ENCODE peak calls at places on chromosomes 13 and 19, in ten cellular contexts. B, V, M, U, J, P, T, A, W and S are unnamed samples.

GRCh38 chr13:60584976-60585375 is 188.0 kb downstream of the TDRD3 start:
- DNase-seq in T (peak; percentile 41), P (peak; percentile 54), U (no peak), W (no peak), B (peak; percentile 79), J (no peak), M (no peak), V (no peak), A (no peak), S (no peak)

GRCh38 chr19:40433391-40434216 is 7.8 kb upstream of the SERTAD1 start:
- DNase-seq in M (peak; percentile 91), B (peak; percentile 86), J (peak; percentile 52), W (peak; percentile 92), T (peak; percentile 96), U (peak; percentile 93), P (peak; percentile 91), A (peak; percentile 91), V (peak; percentile 93), S (peak; percentile 92)

GRCh38 chr13:30355405-30355741 is 48.0 kb upstream of the KATNAL1 start:
- DNase-seq in U (no peak), P (no peak), J (no peak), V (no peak), M (no peak), A (peak; percentile 45), T (no peak), W (no peak), B (peak; percentile 60), S (no peak)

GRCh38 chr19:49216076-49216475 is 58.5 kb downstream of the TRPM4 start:
- DNase-seq in J (no peak), W (no peak), A (no peak), T (peak; percentile 58), V (no peak), P (peak; percentile 71), B (no peak), U (no peak), M (no peak), S (peak; percentile 70)

GRCh38 chr19:30391052-30391451 is 18.9 kb downstream of the ZNF536 start:
- DNase-seq in P (no peak), J (no peak), V (no peak), M (no peak), T (no peak), U (no peak), A (no peak), B (no peak), W (no peak), S (no peak)

GRCh38 chr13:88345171-88345847 is 674.1 kb downstream of the SLITRK5 start:
- DNase-seq in P (no peak), V (no peak), B (no peak), W (no peak), J (no peak), U (no peak), T (no peak), M (no peak), A (no peak), S (no peak)

GRCh38 chr19:8413593-8413923 is 453 bp downstream of the MARCHF2 start:
- DNase-seq in P (no peak), B (no peak), V (no peak), M (no peak), A (no peak), U (no peak), W (no peak), J (no peak), T (peak; percentile 20), S (no peak)

GRCh38 chr13:105510363-105510762 is 1025.1 kb downstream of the EFNB2 start:
- DNase-seq in J (no peak), U (no peak), T (no peak), M (no peak), V (no peak), B (no peak), A (no peak), P (no peak), W (no peak), S (no peak)

GRCh38 chr19:51259348-51260245 is 8.7 kb downstream of the SIGLECL1 start:
- DNase-seq in B (peak; percentile 69), P (no peak), V (peak; percentile 14), A (no peak), M (peak; percentile 15), W (peak; percentile 25), U (peak; percentile 26), T (peak; percentile 56), J (no peak), S (peak; percentile 7)

GRCh38 chr19:17963936-17964691 is 2.8 kb upstream of the KCNN1 start:
- DNase-seq in J (no peak), P (no peak), U (no peak), A (no peak), V (no peak), B (no peak), M (no peak), W (no peak), T (no peak), S (no peak)

GRCh38 chr19:13094771-13095392 is 7.8 kb downstream of the LYL1 start:
- DNase-seq in P (no peak), T (no peak), J (no peak), U (no peak), M (no peak), W (peak; percentile 37), A (no peak), V (no peak), B (peak; percentile 86), S (no peak)

GRCh38 chr13:107799001-107799400 is 416.3 kb downstream of the LIG4 start:
- DNase-seq in B (no peak), P (no peak), U (no peak), T (peak; percentile 50), V (no peak), A (no peak), W (no peak), J (no peak), M (no peak), S (no peak)

GRCh38 chr19:50300814-50301606 is 28.2 kb downstream of the KCNC3 start:
- DNase-seq in J (no peak), A (no peak), V (no peak), W (no peak), M (no peak), U (no peak), B (no peak), P (peak; percentile 80), T (peak; percentile 83), S (peak; percentile 72)

GRCh38 chr19:18809149-18809978 is 18.3 kb upstream of the COMP start:
- DNase-seq in M (no peak), A (peak; percentile 38), W (no peak), T (peak; percentile 92), J (peak; percentile 38), V (no peak), U (peak; percentile 14), P (peak; percentile 59), B (no peak), S (no peak)

GRCh38 chr13:113598481-113598880 is 13.9 kb downstream of the TFDP1 start:
- DNase-seq in J (no peak), P (no peak), W (no peak), B (no peak), M (no peak), V (no peak), A (no peak), U (no peak), T (no peak), S (no peak)

GRCh38 chr13:83890358-83890757 is 8.1 kb upstream of the SLITRK1 start:
- DNase-seq in T (no peak), V (no peak), B (no peak), W (no peak), U (no peak), M (no peak), P (no peak), A (no peak), J (no peak), S (no peak)

GRCh38 chr13:26021956-26022355 is 29.9 kb downstream of the SHISA2 start:
- DNase-seq in M (no peak), U (no peak), V (no peak), T (no peak), A (no peak), B (no peak), J (no peak), W (no peak), P (no peak), S (no peak)

GRCh38 chr19:823565-824121 is 1.9 kb upstream of the PLPPR3 start:
- DNase-seq in W (no peak), J (no peak), B (peak; percentile 66), M (no peak), U (no peak), T (no peak), P (no peak), A (no peak), V (no peak), S (no peak)

DNA sequence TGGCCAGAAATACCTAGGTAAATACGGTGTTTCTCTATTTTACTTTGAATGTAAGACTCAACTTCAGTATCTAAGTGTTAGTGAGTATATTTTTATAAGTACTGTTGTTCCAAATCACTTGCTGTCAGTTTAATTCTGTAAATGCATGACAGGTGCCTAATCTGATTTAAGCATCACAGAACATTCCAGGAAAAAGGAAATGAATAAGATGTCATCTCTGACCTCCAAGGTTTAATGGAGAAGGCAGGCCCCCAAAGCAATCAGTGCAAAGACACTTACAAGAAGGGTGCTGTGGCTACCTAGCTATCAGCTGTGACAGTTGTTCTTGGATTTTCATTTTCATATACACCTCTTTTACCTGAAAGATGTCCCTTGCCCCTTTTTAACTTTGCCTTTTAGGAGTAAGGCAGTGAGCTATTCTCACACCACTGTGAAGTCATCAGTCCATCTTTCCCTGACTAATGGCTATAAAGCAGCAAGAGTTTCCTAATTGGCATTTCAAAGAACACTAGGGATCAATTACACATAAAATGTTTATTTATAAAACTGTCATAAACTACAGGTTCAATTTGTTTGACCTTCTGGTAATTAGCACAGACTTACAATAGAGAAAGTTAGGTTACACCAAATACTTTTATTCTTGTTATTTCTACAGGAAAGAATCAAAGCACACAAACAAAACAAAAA is 427.6 kb downstream of the SPRY2 start:
- DNase-seq in B (no peak), W (no peak), P (no peak), A (no peak), M (no peak), J (no peak), V (no peak), T (no peak), U (no peak), S (no peak)
- H3K27ac ChIP-seq in B (no peak overlapping the region), W (no peak overlapping the region), P (no peak overlapping the region), A (no peak overlapping the region), M (no peak overlapping the region), J (no peak overlapping the region), V (no peak overlapping the region), T (no peak overlapping the region), U (no peak overlapping the region), S (no peak overlapping the region)

GRCh38 chr19:55287361-55288079 is 3.7 kb downstream of the BRSK1 start:
- DNase-seq in V (no peak), W (no peak), A (no peak), J (no peak), B (no peak), U (no peak), T (no peak), P (no peak), M (no peak), S (no peak)
- H3K4me3 ChIP-seq in V (no peak overlapping the region), W (no peak overlapping the region), A (no peak overlapping the region), J (no peak overlapping the region), B (no peak overlapping the region), U (no peak overlapping the region), T (no peak overlapping the region), P (no peak overlapping the region), M (no peak overlapping the region), S (no peak overlapping the region)

GRCh38 chr19:42468273-42468796 is 25.6 kb upstream of the CXCL17 start:
- DNase-seq in W (no peak), B (no peak), M (no peak), P (peak; percentile 62), V (peak; percentile 75), T (peak; percentile 92), J (no peak), U (no peak), A (no peak), S (peak; percentile 79)
- H3K27ac ChIP-seq in W (no peak overlapping the region), B (no peak overlapping the region), M (no peak overlapping the region), P (no peak overlapping the region), V (no peak overlapping the region), T (no peak overlapping the region), J (no peak overlapping the region), U (no peak overlapping the region), A (no peak overlapping the region), S (no peak overlapping the region)

GRCh38 chr13:98200211-98200878 is 23.3 kb upstream of the RNF113B start:
- DNase-seq in P (no peak), M (no peak), T (no peak), J (no peak), W (no peak), A (no peak), B (no peak), U (no peak), V (no peak), S (no peak)
- H3K4me3 ChIP-seq in P (no peak overlapping the region), M (no peak overlapping the region), T (no peak overlapping the region), J (no peak overlapping the region), W (no peak overlapping the region), A (no peak overlapping the region), B (peak overlapping the region; percentile 21), U (no peak overlapping the region), V (no peak overlapping the region), S (no peak overlapping the region)